ENCODE peak calls at places on chromosome 11, in nine cellular contexts. V is fibroblast of lung; Y is IMR-90; E is PC-3; R is astrocyte; P is H1; X is SK-N-SH; M is gastrocnemius medialis; F is CD8-positive, alpha-beta memory T cell. U is an unnamed sample. For H3K4me1, the result is how much of the 10 kb centered on the place peaks cover.

GRCh38 chr11:2194877-2195755 is 23.5 kb upstream of the TH start:
- DNase-seq in P (no peak), M (no peak), V (peak), E (peak), R (no peak), Y (peak), X (peak), F (peak), U (peak)

GRCh38 chr11:19433367-19433766 is 192.6 kb upstream of the E2F8 start:
- DNase-seq in R (no peak), P (no peak), V (no peak), E (no peak), Y (no peak), F (no peak), X (no peak), M (no peak), U (no peak)

GRCh38 chr11:5242933-5243844 is 6.5 kb downstream of the HBG1 start:
- DNase-seq in X (no peak), E (no peak), M (no peak), Y (peak), V (no peak), R (no peak), P (no peak), F (no peak), U (no peak)

GRCh38 chr11:68314203-68314885 is 2.0 kb downstream of the LRP5 start:
- DNase-seq in M (no peak), R (no peak), V (peak), F (no peak), Y (no peak), X (peak), E (no peak), P (no peak), U (no peak)

GRCh38 chr11:9969068-9969467 is 305.2 kb downstream of the SWAP70 start:
- DNase-seq in E (no peak), X (no peak), R (no peak), V (no peak), Y (no peak), M (no peak), P (no peak), F (no peak), U (no peak)

GRCh38 chr11:96827164-96827563 is 437.4 kb downstream of the JRKL start:
- DNase-seq in Y (peak), F (no peak), V (peak), E (peak), X (peak), P (peak), M (no peak), R (peak), U (no peak)

GRCh38 chr11:44826922-44827643 is 100.3 kb downstream of the TSPAN18 start:
- DNase-seq in R (no peak), E (no peak), Y (no peak), F (no peak), V (no peak), M (no peak), X (no peak), P (no peak), U (no peak)

GRCh38 chr11:110034816-110035215 is 58.4 kb upstream of the ZC3H12C start:
- DNase-seq in P (no peak), F (no peak), V (no peak), M (no peak), Y (no peak), R (no peak), X (no peak), E (no peak), U (no peak)

GRCh38 chr11:63485777-63486176 is 5.2 kb downstream of the PLAAT5 start:
- DNase-seq in R (no peak), E (no peak), X (no peak), Y (no peak), M (no peak), F (no peak), P (no peak), V (no peak), U (no peak)

GRCh38 chr11:129894281-129895125 is 875 bp downstream of the NFRKB start:
- DNase-seq in M (no peak), X (no peak), Y (peak), P (no peak), R (no peak), F (no peak), E (peak), V (peak), U (peak)

GRCh38 chr11:133964946-133965632 is 8.3 kb upstream of the IGSF9B start:
- DNase-seq in R (peak), P (no peak), E (peak), F (no peak), V (no peak), X (no peak), Y (no peak), M (no peak), U (no peak)

GRCh38 chr11:37409124-37409523 is 811.1 kb upstream of the RAG2 start:
- DNase-seq in Y (no peak), P (no peak), E (peak), V (no peak), R (peak), X (no peak), F (no peak), M (no peak), U (no peak)

GRCh38 chr11:111731839-111732238 is 34.4 kb downstream of the PPP2R1B start:
- DNase-seq in X (no peak), Y (no peak), R (no peak), E (no peak), V (no peak), M (no peak), F (no peak), P (no peak), U (no peak)
- H3K4me1 ChIP-seq in X (half or more), Y (under half), R (half or more), E (under half), V (under half), M (half or more), F (under half), P (under half), U (under half)

DNA sequence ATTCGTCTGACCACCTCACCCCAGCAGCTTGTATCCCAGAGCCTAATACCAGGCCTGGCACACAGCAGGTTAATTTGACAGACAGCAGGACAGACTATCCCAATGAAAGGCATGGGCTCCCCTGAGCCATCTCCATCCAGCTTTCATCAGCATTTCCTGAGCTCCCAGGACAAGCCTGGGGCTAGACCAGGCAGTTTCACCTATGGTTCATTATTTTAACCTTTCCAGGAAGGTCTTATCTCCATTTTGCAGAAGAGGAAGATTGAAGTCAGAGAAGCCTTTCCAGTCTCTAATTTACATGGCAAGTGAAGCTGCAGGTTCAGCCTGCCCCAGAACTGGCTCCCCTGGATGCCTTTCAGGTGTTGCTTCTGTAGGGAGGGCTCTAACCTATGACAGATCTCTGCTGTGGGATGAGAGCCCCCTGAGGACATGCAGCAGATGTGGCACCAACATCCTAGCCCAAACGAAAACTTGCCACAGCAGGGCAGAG is 17.0 kb downstream of the ARRB1 start:
- DNase-seq in F (no peak), Y (no peak), E (no peak), V (no peak), P (no peak), X (no peak), R (no peak), M (no peak), U (no peak)
- H3K4me1 ChIP-seq in F (under half), Y (under half), E (under half), V (under half), P (under half), X (half or more), R (under half), M (under half), U (under half)

GRCh38 chr11:121449626-121450025 is 2.5 kb upstream of the SORL1 start:
- DNase-seq in V (no peak), R (no peak), F (no peak), P (no peak), Y (no peak), E (no peak), X (no peak), M (no peak), U (no peak)
- H3K4me1 ChIP-seq in V (under half), R (under half), F (half or more), P (under half), Y (under half), E (under half), X (under half), M (under half), U (half or more)

DNA sequence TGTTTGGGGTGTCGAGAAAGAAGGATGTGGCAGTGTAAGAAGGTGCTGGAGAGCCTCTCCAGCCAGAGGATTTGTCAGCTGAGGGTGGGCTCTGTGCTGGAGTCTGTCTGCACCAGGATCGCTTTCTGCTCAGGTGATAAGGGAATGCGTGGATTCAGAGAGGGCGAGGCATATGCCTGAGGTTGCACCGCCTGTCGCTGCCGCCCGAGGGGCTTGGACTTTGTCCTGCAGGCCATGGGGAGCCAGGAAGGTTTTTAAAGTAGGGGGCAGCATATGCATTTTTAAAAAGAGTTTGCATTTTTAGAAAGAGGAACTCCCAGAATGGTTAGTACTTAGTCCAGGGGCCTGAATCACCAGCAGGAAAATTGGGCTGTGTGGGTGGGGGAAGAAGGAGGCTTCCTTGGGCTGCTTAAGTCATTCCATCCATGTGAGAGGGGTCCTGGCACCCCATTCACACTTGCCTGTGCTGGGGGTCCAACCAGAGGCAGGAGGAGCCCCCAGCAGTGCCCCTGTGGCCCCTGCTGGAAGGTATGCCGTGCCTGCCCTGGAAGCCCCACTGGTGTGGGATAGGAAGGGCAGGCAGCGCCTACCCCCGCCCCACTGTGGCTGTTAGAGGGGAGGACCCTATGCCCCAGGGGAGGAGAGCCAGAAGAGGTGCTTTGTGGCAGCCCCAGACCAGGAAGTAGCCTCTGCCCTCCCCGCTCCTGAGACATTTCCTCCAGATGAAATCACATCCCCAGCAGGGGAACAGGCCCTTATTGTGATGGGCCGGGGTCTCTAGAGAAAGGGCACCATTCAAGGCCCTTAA is 35.8 kb upstream of the MYRF start:
- DNase-seq in V (no peak), R (no peak), Y (no peak), P (no peak), E (no peak), F (no peak), X (no peak), M (no peak), U (no peak)
- H3K4me1 ChIP-seq in V (under half), R (under half), Y (under half), P (under half), E (under half), F (under half), X (under half), M (under half), U (under half)